ENCODE peak calls at places on chromosomes 6 and 20, in four cellular contexts. C is K562, V is GM12891, O is GM12878. J is an unnamed sample.

GRCh38 chr6:16766043-16766521 is 4.8 kb upstream of the ATXN1 start:
- DNase-seq in C (no peak), V (no peak), O (no peak), J (no peak)

GRCh38 chr6:73339340-73339739 is 14.7 kb downstream of the DPPA5 start:
- DNase-seq in C (no peak), V (no peak), O (no peak), J (no peak)

GRCh38 chr20:62282877-62283503 is 19.8 kb upstream of the ADRM1 start:
- DNase-seq in C (no peak), V (no peak), O (no peak), J (no peak)

GRCh38 chr6:29602564-29603361 is 17.8 kb downstream of the OR2H2 start:
- DNase-seq in C (peak), V (peak), O (no peak), J (no peak)

GRCh38 chr6:15876406-15876805 is 213.6 kb upstream of the DTNBP1 start:
- DNase-seq in C (no peak), V (no peak), O (peak), J (no peak)

GRCh38 chr6:42450314-42451145 is 1.2 kb downstream of the TRERF1 start:
- DNase-seq in C (no peak), V (no peak), O (no peak), J (peak)

GRCh38 chr6:16243055-16243454 is 4.7 kb downstream of the GMPR start:
- DNase-seq in C (no peak), V (no peak), O (no peak), J (no peak)

GRCh38 chr6:47400581-47400980 is 77.0 kb upstream of the CD2AP start:
- DNase-seq in C (no peak), V (no peak), O (no peak), J (no peak)

GRCh38 chr20:59081036-59081435 is 38.5 kb upstream of the PRELID3B start:
- DNase-seq in C (no peak), V (no peak), O (no peak), J (no peak)

GRCh38 chr6:125014157-125014957 is 52.1 kb downstream of the RNF217 start:
- DNase-seq in C (no peak), V (no peak), O (no peak), J (no peak)

GRCh38 chr6:18263561-18264337 is 581 bp downstream of the DEK start:
- DNase-seq in C (peak), V (peak), O (no peak), J (no peak)

GRCh38 chr6:145569140-145569539 is 166.2 kb downstream of the EPM2A start:
- DNase-seq in C (no peak), V (no peak), O (no peak), J (no peak)

GRCh38 chr6:156582509-156582992 is 194.6 kb upstream of the ARID1B start:
- DNase-seq in C (no peak), V (no peak), O (no peak), J (no peak)
- TF ChIP-seq SPI1 in C (no peak), V (no peak), O (no peak), J (no peak)

DNA sequence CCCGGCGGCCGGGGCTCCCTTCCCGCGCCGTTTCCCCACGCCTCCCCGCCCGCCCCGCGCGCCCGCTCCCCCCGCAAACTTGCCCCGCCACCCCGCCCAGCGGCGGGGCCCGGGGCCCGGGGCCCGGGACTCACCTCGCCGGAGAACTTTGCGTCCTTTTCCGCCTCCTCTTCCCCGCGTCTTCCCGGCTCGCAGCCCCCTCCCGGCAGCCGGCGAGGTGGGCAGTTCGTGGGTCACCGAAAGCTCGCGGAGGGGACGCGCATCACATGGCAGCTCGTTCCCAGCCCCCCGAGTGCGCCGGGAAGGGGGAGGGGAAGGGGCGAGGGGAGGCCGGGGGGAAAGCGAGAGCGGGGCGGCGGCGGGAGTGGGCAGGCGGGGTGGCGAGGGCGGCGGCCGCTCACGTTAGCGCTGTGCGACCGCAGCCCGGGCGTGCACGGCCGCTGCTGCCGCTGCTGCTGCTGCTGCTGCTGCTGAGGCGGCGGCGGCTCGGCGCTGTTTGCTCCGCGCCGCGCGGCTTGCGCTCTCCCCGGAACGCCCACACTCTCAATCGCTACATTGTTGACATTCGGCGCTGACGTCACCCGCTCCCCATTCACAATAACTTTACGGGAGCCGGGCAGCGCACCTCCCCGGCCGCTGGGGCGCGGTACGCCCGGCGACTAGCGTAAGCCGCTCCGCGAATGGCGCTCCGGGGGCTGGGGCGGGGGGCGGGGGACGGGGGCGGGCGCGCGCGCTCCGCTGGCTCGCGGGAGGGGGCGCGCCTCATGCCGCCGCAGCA is at the start of gene BACH2:
- DNase-seq in C (peak), V (peak), O (no peak), J (peak)
- TF ChIP-seq POLR2AphosphoS5 in C (peak), V (no peak), O (no peak), J (no peak)

GRCh38 chr6:10847684-10848083 is 9.3 kb upstream of the MAK start:
- DNase-seq in C (no peak), V (no peak), O (no peak), J (no peak)
- TF ChIP-seq SPI1 in C (no peak), V (no peak), O (no peak), J (no peak)

DNA sequence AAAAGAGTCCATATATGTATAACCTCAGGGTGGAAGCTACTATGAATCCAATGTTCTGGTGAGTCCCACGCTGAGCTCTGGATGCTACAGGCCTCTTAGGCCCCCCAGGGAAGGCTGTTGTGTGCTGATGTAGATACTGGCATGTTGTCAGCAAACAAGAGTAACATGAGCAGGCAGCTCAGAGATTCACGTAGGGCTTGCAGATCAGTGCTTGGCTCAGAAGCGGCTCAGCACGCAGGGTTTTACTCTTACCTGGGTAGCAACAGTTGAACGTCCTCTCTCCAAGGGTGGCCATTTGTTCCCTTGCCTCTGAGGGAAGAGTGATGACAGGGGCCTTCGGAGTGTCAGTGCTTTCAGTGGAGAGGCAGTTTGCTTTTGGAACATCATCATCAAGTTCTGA is 93.4 kb downstream of the ZFP64 start:
- DNase-seq in C (no peak), V (no peak), O (no peak), J (no peak)
- TF ChIP-seq POLR2AphosphoS5 in C (no peak), V (no peak), O (no peak), J (no peak)

DNA sequence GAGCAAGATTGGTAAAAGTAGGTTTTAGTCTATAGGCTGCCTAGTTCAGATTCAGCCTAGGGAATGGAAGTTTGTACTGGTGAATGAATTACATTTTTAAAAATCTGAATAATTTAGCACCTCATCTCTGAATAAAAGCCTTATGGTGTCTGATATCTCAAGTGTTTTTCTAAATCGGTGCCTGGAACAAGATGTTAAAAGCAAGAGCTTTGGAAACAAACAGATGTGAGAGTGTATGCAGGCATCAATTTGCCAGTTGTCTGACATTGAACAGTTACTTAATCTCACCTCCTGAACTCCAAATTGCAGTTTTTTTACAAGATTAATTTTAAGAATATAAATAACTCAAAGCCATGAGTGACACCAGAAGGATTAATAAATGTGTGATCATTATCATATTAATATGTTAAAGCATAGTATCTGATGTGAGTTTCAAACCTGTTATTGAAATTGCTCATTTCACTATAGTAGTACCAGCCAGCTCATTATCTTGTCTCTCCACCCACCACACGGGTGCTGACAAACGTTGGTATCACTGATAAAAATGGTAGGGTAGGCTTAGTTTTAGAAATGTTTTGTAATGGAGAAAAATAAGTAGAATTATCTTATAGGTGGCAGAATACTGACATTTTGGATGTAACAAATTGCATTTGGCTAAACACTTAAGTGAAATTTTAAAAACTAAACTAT is 157.3 kb downstream of the FAM83B start:
- DNase-seq in C (no peak), V (no peak), O (no peak), J (no peak)
- TF ChIP-seq SPI1 in C (no peak), V (no peak), O (no peak), J (no peak)

GRCh38 chr20:38158701-38159325 is 6.3 kb downstream of the TGM2 start:
- DNase-seq in C (peak), V (no peak), O (no peak), J (no peak)

GRCh38 chr20:38156280-38156679 is 8.8 kb downstream of the TGM2 start:
- DNase-seq in C (no peak), V (no peak), O (no peak), J (no peak)

GRCh38 chr20:38157635-38158495 is 7.2 kb downstream of the TGM2 start:
- DNase-seq in C (no peak), V (no peak), O (no peak), J (no peak)

GRCh38 chr20:38155811-38156210 is 9.3 kb downstream of the TGM2 start:
- DNase-seq in C (no peak), V (no peak), O (no peak), J (no peak)

GRCh38 chr20:38156888-38157634 is 8.0 kb downstream of the TGM2 start:
- DNase-seq in C (no peak), V (no peak), O (no peak), J (no peak)
- TF ChIP-seq POLR2AphosphoS5 in C (no peak), V (no peak), O (no peak), J (no peak)

J was measured in HL-60.